ENCODE peak calls at places on chromosomes 3 and 15, in four cellular contexts. U, G, K and D are unnamed samples.

GRCh38 chr3:11720220-11721113 is 76.8 kb upstream of the VGLL4 start:
- DNase-seq in U (peak; percentile 62), G (peak; percentile 73), K (peak; percentile 19), D (peak; percentile 71)

GRCh38 chr15:58174709-58175108 is 36.5 kb downstream of the AQP9 start:
- DNase-seq in U (no peak), G (no peak), K (no peak), D (no peak)

GRCh38 chr3:113275876-113276580 is 64.7 kb downstream of the BOC start:
- DNase-seq in U (no peak), G (no peak), K (no peak), D (no peak)

GRCh38 chr3:48863122-48863521 is 15.4 kb upstream of the PRKAR2A start:
- DNase-seq in U (no peak), G (no peak), K (no peak), D (no peak)

GRCh38 chr15:62105266-62105665 is 38.5 kb downstream of the C2CD4A start:
- DNase-seq in U (no peak), G (no peak), K (no peak), D (no peak)

GRCh38 chr15:75776075-75776443 is 63.4 kb upstream of the CSPG4 start:
- DNase-seq in U (no peak), G (no peak), K (no peak), D (peak; percentile 43)

GRCh38 chr15:68789041-68789920 is 31.4 kb downstream of the ANP32A start:
- DNase-seq in U (no peak), G (no peak), K (no peak), D (no peak)

GRCh38 chr15:42688301-42688700 is 48.6 kb downstream of the CDAN1 start:
- DNase-seq in U (no peak), G (no peak), K (no peak), D (no peak)

GRCh38 chr3:106326941-106327765 is 458.3 kb upstream of the CBLB start:
- DNase-seq in U (no peak), G (no peak), K (no peak), D (no peak)

GRCh38 chr3:43378066-43378935 is 92.0 kb downstream of the SNRK start:
- DNase-seq in U (peak; percentile 62), G (peak; percentile 51), K (peak; percentile 45), D (peak; percentile 35)

GRCh38 chr15:76339302-76340197 is 3.0 kb downstream of the ISL2 start:
- DNase-seq in U (no peak), G (peak; percentile 24), K (no peak), D (no peak)

GRCh38 chr3:72032435-72033118 is 247.6 kb upstream of the PROK2 start:
- DNase-seq in U (no peak), G (no peak), K (no peak), D (no peak)

GRCh38 chr3:106765342-106765741 is 611.9 kb upstream of the CCDC54 start:
- DNase-seq in U (no peak), G (no peak), K (no peak), D (peak; percentile 14)

GRCh38 chr3:8990266-8991215 is 27.3 kb upstream of the RAD18 start:
- DNase-seq in U (no peak), G (no peak), K (no peak), D (no peak)

GRCh38 chr15:40246496-40247275 is 7.8 kb downstream of the PAK6 start:
- DNase-seq in U (no peak), G (no peak), K (no peak), D (no peak)

GRCh38 chr15:46232471-46232870 is 597.6 kb downstream of the SQOR start:
- DNase-seq in U (no peak), G (no peak), K (no peak), D (no peak)

GRCh38 chr3:171159024-171159821 is 132.7 kb upstream of the SLC2A2 start:
- DNase-seq in U (no peak), G (no peak), K (no peak), D (no peak)

GRCh38 chr3:50246517-50246954 is 10.5 kb downstream of the GNAI2 start:
- DNase-seq in U (peak; percentile 89), G (no peak), K (peak; percentile 51), D (peak; percentile 78)

GRCh38 chr3:178823140-178823539 is 248.5 kb downstream of the ZMAT3 start:
- DNase-seq in U (no peak), G (no peak), K (no peak), D (no peak)

GRCh38 chr15:31528846-31529245 is 202.2 kb downstream of the KLF13 start:
- DNase-seq in U (no peak), G (no peak), K (no peak), D (no peak)

GRCh38 chr15:29124581-29125381 is 144.8 kb downstream of the NSMCE3 start:
- DNase-seq in U (no peak), G (no peak), K (no peak), D (no peak)

GRCh38 chr3:176950743-176951142 is 246.5 kb downstream of the TBL1XR1 start:
- DNase-seq in U (no peak), G (no peak), K (no peak), D (no peak)

GRCh38 chr15:72521682-72522081 is 47.6 kb downstream of the ARIH1 start:
- DNase-seq in U (no peak), G (no peak), K (no peak), D (no peak)

GRCh38 chr3:24389108-24390090 is 105.3 kb downstream of the THRB start:
- DNase-seq in U (no peak), G (no peak), K (no peak), D (no peak)